ENCODE peak calls at places on chromosomes 7 and 10, in ten cellular contexts. R is heart left ventricle, L is DND-41, V is stomach, F is ovary, Q is heart right ventricle, B is astrocyte, H is kidney, Z is H9, A is left ventricle myocardium inferior. J is an unnamed sample.

GRCh38 chr10:132591166-132591971 is 53.8 kb downstream of the INPP5A start:
- DNase-seq in L (no peak), B (peak; percentile 83), Z (peak; percentile 75), A (peak; percentile 63), H (peak; percentile 60), R (no peak), F (no peak), V (peak; percentile 77), Q (peak; percentile 65), J (peak; percentile 75)

GRCh38 chr7:31751726-31752125 is 64.7 kb downstream of the PPP1R17 start:
- DNase-seq in B (no peak), V (no peak), R (no peak), Z (no peak), A (no peak), Q (no peak), H (no peak), F (no peak), L (no peak), J (no peak)

GRCh38 chr10:63583909-63584747 is 62.9 kb downstream of the REEP3 start:
- DNase-seq in L (no peak), V (no peak), R (no peak), Z (no peak), B (no peak), Q (no peak), F (no peak), H (no peak), A (no peak), J (no peak)

GRCh38 chr7:115178831-115179230 is 256.9 kb downstream of the MDFIC start:
- DNase-seq in L (no peak), Z (no peak), V (no peak), H (no peak), R (no peak), Q (no peak), F (no peak), B (peak; percentile 57), A (no peak), J (no peak)

GRCh38 chr7:70298780-70299446 is 700.6 kb downstream of the AUTS2 start:
- DNase-seq in L (no peak), Z (no peak), Q (no peak), H (no peak), B (no peak), F (no peak), V (no peak), R (no peak), A (no peak), J (no peak)

GRCh38 chr10:93352638-93353383 is 129.3 kb downstream of the MYOF start:
- DNase-seq in Z (no peak), B (peak; percentile 11), Q (no peak), F (no peak), R (no peak), H (no peak), A (no peak), L (no peak), V (no peak), J (peak; percentile 68)

GRCh38 chr7:33964417-33965115 is 59.2 kb downstream of the BMPER start:
- DNase-seq in H (no peak), B (no peak), A (no peak), F (peak; percentile 21), V (no peak), Q (no peak), R (no peak), L (no peak), Z (no peak), J (no peak)

GRCh38 chr7:43619213-43620012 is 36.5 kb downstream of the STK17A start:
- DNase-seq in H (no peak), R (no peak), A (no peak), B (no peak), F (no peak), V (no peak), Z (no peak), L (no peak), Q (no peak), J (no peak)

GRCh38 chr7:103113164-103113563 is 35.7 kb downstream of the NAPEPLD start:
- DNase-seq in F (no peak), B (peak; percentile 98), R (no peak), L (no peak), Q (no peak), V (no peak), H (no peak), Z (no peak), A (no peak), J (no peak)

GRCh38 chr10:4243169-4243568 is 458.2 kb upstream of the KLF6 start:
- DNase-seq in H (no peak), Z (no peak), L (no peak), A (no peak), R (no peak), V (no peak), Q (no peak), F (no peak), B (no peak), J (no peak)

GRCh38 chr10:4240641-4241197 is 455.7 kb upstream of the KLF6 start:
- DNase-seq in Q (no peak), F (no peak), A (no peak), V (no peak), B (peak; percentile 92), H (no peak), Z (no peak), L (no peak), R (no peak), J (no peak)

GRCh38 chr10:4242561-4243035 is 457.6 kb upstream of the KLF6 start:
- DNase-seq in Z (no peak), H (no peak), B (peak; percentile 99), A (peak; percentile 55), R (no peak), L (peak; percentile 67), V (no peak), F (peak; percentile 21), Q (peak; percentile 27), J (no peak)

GRCh38 chr10:4243651-4244050 is 458.6 kb upstream of the KLF6 start:
- DNase-seq in V (no peak), Z (no peak), F (no peak), A (no peak), L (no peak), B (peak; percentile 100), Q (no peak), H (no peak), R (no peak), J (peak; percentile 49)

DNA sequence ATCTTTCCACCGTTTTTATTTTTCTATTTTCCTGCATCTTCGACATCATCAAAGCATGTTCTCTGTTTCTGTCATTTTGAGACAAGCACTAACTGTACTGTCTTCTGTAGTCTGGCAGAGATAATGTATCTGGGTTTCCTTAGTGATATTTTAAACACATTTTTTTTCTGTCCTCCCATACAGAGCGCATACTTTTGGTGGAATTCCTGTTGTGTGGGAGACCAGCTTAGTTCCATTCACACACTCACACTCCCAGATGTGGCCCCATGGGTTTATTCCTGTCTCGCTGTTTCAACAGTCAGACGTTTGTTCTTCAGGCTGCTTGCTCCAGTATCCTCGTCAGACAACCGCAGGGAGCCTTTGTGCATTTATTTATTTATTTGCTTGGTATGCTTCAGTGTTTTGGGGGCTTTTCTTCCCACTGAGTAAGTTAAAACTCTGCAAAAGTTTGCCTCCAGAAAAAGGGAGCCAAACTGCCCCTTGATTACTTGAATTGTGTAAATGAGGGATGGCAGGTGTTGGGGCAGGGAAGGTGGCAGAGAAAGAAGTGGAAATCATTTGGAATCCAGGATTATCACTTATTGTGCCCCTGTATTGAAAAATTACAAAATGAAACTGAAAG is 456.8 kb upstream of the KLF6 start:
- DNase-seq in Q (no peak), Z (no peak), L (peak; percentile 51), R (no peak), B (peak; percentile 100), F (peak; percentile 30), A (peak; percentile 30), V (no peak), H (no peak), J (peak; percentile 75)
- H3K4me1 ChIP-seq in Q (peaks cover 31% of the 10 kb centered on the region), Z (peaks cover 8% of the 10 kb centered on the region), L (peaks cover 39% of the 10 kb centered on the region), R (peaks cover 9% of the 10 kb centered on the region), B (peaks cover 46% of the 10 kb centered on the region), F (peaks cover 5% of the 10 kb centered on the region), A (peaks cover 56% of the 10 kb centered on the region), V (peaks cover 4% of the 10 kb centered on the region), H (no peaks in the 10 kb centered on the region), J (peaks cover 13% of the 10 kb centered on the region)

GRCh38 chr7:42137431-42137830 is 99.6 kb downstream of the GLI3 start:
- DNase-seq in Q (no peak), A (no peak), F (no peak), Z (no peak), B (no peak), H (no peak), R (no peak), L (no peak), V (no peak), J (no peak)

GRCh38 chr7:42137941-42138340 is 99.1 kb downstream of the GLI3 start:
- DNase-seq in B (no peak), H (no peak), L (no peak), R (no peak), Q (no peak), A (no peak), F (no peak), V (no peak), Z (no peak), J (no peak)

GRCh38 chr7:42142089-42142488 is 94.9 kb downstream of the GLI3 start:
- DNase-seq in Z (no peak), F (no peak), V (no peak), R (no peak), Q (no peak), A (no peak), L (no peak), B (no peak), H (no peak), J (no peak)

GRCh38 chr7:42138691-42139090 is 98.3 kb downstream of the GLI3 start:
- DNase-seq in R (no peak), H (no peak), V (no peak), Q (no peak), F (no peak), L (no peak), B (no peak), Z (peak; percentile 36), A (no peak), J (no peak)

GRCh38 chr7:42139751-42140150 is 97.3 kb downstream of the GLI3 start:
- DNase-seq in F (no peak), Z (no peak), R (no peak), Q (no peak), A (no peak), L (no peak), V (no peak), B (no peak), H (no peak), J (no peak)
- H3K4me1 ChIP-seq in F (peaks cover 7% of the 10 kb centered on the region), Z (no peaks in the 10 kb centered on the region), R (no peaks in the 10 kb centered on the region), Q (no peaks in the 10 kb centered on the region), A (peaks cover 32% of the 10 kb centered on the region), L (no peaks in the 10 kb centered on the region), V (no peaks in the 10 kb centered on the region), B (peaks cover 16% of the 10 kb centered on the region), H (no peaks in the 10 kb centered on the region), J (peaks cover 12% of the 10 kb centered on the region)

GRCh38 chr10:124675824-124676223 is 68.4 kb downstream of the FAM53B start:
- DNase-seq in V (no peak), R (no peak), H (no peak), A (no peak), Z (no peak), B (no peak), Q (no peak), L (no peak), F (no peak), J (no peak)
- H3K4me1 ChIP-seq in V (peaks cover 71% of the 10 kb centered on the region), R (peaks cover 65% of the 10 kb centered on the region), H (peaks cover 52% of the 10 kb centered on the region), A (peaks cover 100% of the 10 kb centered on the region), Z (no peaks in the 10 kb centered on the region), B (no peaks in the 10 kb centered on the region), Q (peaks cover 90% of the 10 kb centered on the region), L (peaks cover 63% of the 10 kb centered on the region), F (peaks cover 46% of the 10 kb centered on the region), J (peaks cover 18% of the 10 kb centered on the region)

DNA sequence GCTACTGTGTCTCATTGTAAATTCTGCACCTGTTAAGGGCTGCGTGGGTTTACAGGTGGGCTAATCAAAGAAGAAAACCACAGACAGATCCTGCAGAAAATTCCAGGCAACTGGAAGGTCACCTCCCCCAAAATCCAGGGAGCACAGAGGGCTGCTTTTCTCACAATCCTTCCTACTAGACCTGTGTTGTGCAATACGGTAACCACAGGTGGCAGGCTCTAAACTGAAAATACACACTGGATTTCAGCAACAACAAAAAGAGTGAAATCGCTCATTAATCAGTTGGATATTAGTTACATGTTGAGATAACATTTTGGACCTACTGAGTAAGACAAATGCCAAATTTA is 83.2 kb downstream of the SLC16A9 start:
- DNase-seq in V (no peak), L (no peak), A (no peak), B (no peak), Q (no peak), H (no peak), R (no peak), F (no peak), Z (no peak), J (no peak)
- H3K4me1 ChIP-seq in V (no peaks in the 10 kb centered on the region), L (no peaks in the 10 kb centered on the region), A (peaks cover 9% of the 10 kb centered on the region), B (no peaks in the 10 kb centered on the region), Q (no peaks in the 10 kb centered on the region), H (no peaks in the 10 kb centered on the region), R (no peaks in the 10 kb centered on the region), F (no peaks in the 10 kb centered on the region), Z (peaks cover 2% of the 10 kb centered on the region), J (no peaks in the 10 kb centered on the region)